ENCODE peak calls at places on chromosomes 13 and 19, in eight cellular contexts. K, G, E, Y, P, L, R and V are unnamed samples.

GRCh38 chr13:28820099-28821051 is at the start of gene MTUS2:
- DNase-seq in Y (peak; percentile 29), R (peak; percentile 55), L (no peak), P (peak; percentile 7), E (peak; percentile 62), G (no peak), K (peak; percentile 85), V (peak; percentile 57)

GRCh38 chr19:16585808-16586476 is 13.7 kb upstream of the SLC35E1 start:
- DNase-seq in K (no peak), G (no peak), P (no peak), Y (peak; percentile 87), L (no peak), E (no peak), R (peak; percentile 39), V (peak; percentile 81)

GRCh38 chr19:9854282-9854846 is 19.2 kb downstream of the PIN1 start:
- DNase-seq in R (no peak), E (no peak), K (no peak), Y (no peak), P (no peak), L (no peak), G (no peak), V (no peak)

GRCh38 chr19:16470541-16470910 is 1.2 kb downstream of the EPS15L1 start:
- DNase-seq in G (no peak), Y (no peak), E (no peak), K (no peak), R (no peak), P (no peak), L (no peak), V (no peak)

GRCh38 chr13:67518785-67519184 is 288.6 kb upstream of the PCDH9 start:
- DNase-seq in R (no peak), E (no peak), Y (no peak), K (peak; percentile 57), P (no peak), G (peak; percentile 41), L (no peak), V (no peak)

GRCh38 chr13:93559718-93560117 is 333.1 kb downstream of the GPC6 start:
- DNase-seq in P (peak; percentile 0), Y (no peak), R (no peak), L (peak; percentile 70), G (peak; percentile 89), K (no peak), E (no peak), V (no peak)

GRCh38 chr13:49512578-49512977 is 16.8 kb downstream of the PHF11 start:
- DNase-seq in L (no peak), E (no peak), K (no peak), G (no peak), R (no peak), P (no peak), Y (no peak), V (no peak)

GRCh38 chr13:60397693-60398437 is 845 bp downstream of the TDRD3 start:
- DNase-seq in P (peak; percentile 10), Y (peak; percentile 81), G (peak; percentile 80), L (no peak), R (peak; percentile 93), E (peak; percentile 88), K (peak; percentile 75), V (peak; percentile 63)

GRCh38 chr13:21077360-21078353 is 16.3 kb upstream of the LATS2 start:
- DNase-seq in R (peak; percentile 71), E (no peak), G (no peak), Y (no peak), P (no peak), K (no peak), L (no peak), V (no peak)

GRCh38 chr13:21075303-21076264 is 14.2 kb upstream of the LATS2 start:
- DNase-seq in Y (peak; percentile 36), L (no peak), K (peak; percentile 76), E (peak; percentile 72), R (peak; percentile 91), G (peak; percentile 49), P (peak; percentile 29), V (peak; percentile 65)

GRCh38 chr13:21071894-21072293 is 10.5 kb upstream of the LATS2 start:
- DNase-seq in K (no peak), E (no peak), P (no peak), G (no peak), L (no peak), R (no peak), Y (no peak), V (no peak)

GRCh38 chr13:21076265-21076653 is 14.9 kb upstream of the LATS2 start:
- DNase-seq in K (peak; percentile 53), E (no peak), Y (no peak), L (no peak), P (no peak), R (no peak), G (no peak), V (peak; percentile 43)

GRCh38 chr13:21074601-21075302 is 13.4 kb upstream of the LATS2 start:
- DNase-seq in E (no peak), K (no peak), P (no peak), L (no peak), Y (no peak), G (peak; percentile 20), R (no peak), V (peak; percentile 40)
- TF ChIP-seq CTCF in E (no peak), K (no peak), P (no peak), L (no peak), Y (no peak), G (no peak), R (no peak), V (no peak)

GRCh38 chr19:39679791-39680168 is 24.1 kb downstream of the LGALS16 start:
- DNase-seq in Y (peak; percentile 49), E (no peak), L (no peak), G (no peak), K (no peak), R (no peak), P (no peak), V (peak; percentile 17)

GRCh38 chr19:39676004-39676403 is 20.3 kb downstream of the LGALS16 start:
- DNase-seq in Y (peak; percentile 59), G (no peak), R (no peak), K (no peak), L (no peak), P (no peak), E (no peak), V (peak; percentile 39)

GRCh38 chr19:39680593-39680992 is 23.7 kb upstream of the LGALS14 start:
- DNase-seq in E (no peak), R (no peak), K (no peak), L (no peak), G (no peak), Y (no peak), P (no peak), V (no peak)

GRCh38 chr19:39679056-39679790 is 23.5 kb downstream of the LGALS16 start:
- DNase-seq in E (no peak), P (no peak), K (no peak), Y (peak; percentile 68), L (no peak), G (no peak), R (no peak), V (peak; percentile 58)

DNA sequence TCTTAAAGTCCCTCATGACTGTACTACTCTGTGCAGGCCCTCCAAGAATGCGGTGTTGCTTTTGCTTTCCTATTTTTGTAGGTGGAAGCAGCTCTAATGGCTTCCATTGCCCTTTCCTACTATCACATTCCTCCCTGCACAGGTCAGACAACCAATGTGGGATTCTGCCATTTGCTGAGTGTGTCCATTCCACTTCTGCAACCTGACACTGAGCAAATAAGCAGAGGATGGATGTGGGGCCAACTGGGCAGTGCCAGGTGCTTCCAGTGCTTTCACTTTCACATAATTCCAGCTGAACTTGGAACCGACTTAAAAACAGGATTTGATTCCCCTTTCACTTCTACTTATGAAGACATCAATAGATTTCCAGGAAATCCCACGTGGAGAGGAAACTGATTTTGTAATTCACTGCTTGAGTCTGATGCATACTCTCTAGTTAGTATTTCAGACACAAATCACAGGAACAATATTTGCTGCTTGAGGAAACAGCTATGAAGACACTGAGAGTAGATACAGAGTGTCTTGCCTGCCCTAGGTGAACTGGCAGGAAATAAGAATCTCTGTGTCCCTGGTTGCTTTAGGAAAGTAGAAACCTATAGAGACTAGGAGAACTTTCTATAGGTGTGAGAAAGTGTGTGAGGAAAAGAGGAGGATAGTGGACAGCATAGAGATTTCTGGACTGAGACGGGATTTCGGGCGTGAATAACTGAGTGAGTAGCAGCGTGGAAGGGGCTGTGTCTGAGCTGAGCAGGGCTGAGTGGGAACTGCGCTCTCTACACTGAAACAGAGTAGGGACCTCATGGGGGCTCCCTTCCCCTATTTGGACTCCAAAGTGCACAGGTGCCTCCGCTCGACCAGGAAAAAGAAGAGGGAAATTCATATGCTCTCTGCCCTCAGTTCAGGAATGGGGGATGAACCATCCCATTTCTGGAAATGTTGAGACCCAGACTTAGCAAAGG is 22.5 kb downstream of the LGALS16 start:
- DNase-seq in L (no peak), Y (no peak), K (no peak), G (no peak), R (no peak), P (peak; percentile 69), E (no peak), V (no peak)
- TF ChIP-seq CTCF in L (no peak), Y (no peak), K (no peak), G (no peak), R (no peak), P (no peak), E (no peak), V (no peak)

GRCh38 chr13:53197424-53197823 is 168.8 kb downstream of the OLFM4 start:
- DNase-seq in Y (no peak), R (no peak), G (no peak), K (no peak), L (no peak), E (no peak), P (no peak), V (no peak)

GRCh38 chr13:53200498-53201453 is 172.2 kb downstream of the OLFM4 start:
- DNase-seq in P (no peak), Y (peak; percentile 4), G (no peak), E (peak; percentile 69), K (peak; percentile 92), R (peak; percentile 78), L (no peak), V (peak; percentile 37)

GRCh38 chr13:53198699-53199098 is 170.1 kb downstream of the OLFM4 start:
- DNase-seq in K (no peak), R (no peak), E (no peak), P (no peak), L (no peak), Y (no peak), G (no peak), V (no peak)

GRCh38 chr13:53200075-53200474 is 171.5 kb downstream of the OLFM4 start:
- DNase-seq in E (no peak), G (no peak), R (peak; percentile 65), L (no peak), K (peak; percentile 2), P (no peak), Y (peak; percentile 1), V (no peak)

GRCh38 chr13:53198017-53198416 is 169.4 kb downstream of the OLFM4 start:
- DNase-seq in G (no peak), E (no peak), R (no peak), Y (no peak), P (no peak), K (peak; percentile 46), L (no peak), V (no peak)
- TF ChIP-seq CTCF in G (no peak), E (no peak), R (no peak), Y (no peak), P (no peak), K (peak; percentile 35), L (no peak), V (no peak)

GRCh38 chr19:39412867-39413268 is 399 bp downstream of the PLEKHG2 start:
- DNase-seq in L (no peak), Y (no peak), P (no peak), E (no peak), G (no peak), K (peak; percentile 66), R (no peak), V (no peak)

GRCh38 chr19:39412100-39412866 is at the start of gene PLEKHG2:
- DNase-seq in L (peak; percentile 98), K (peak; percentile 100), G (peak; percentile 100), E (peak; percentile 96), Y (peak; percentile 99), R (peak; percentile 95), P (peak; percentile 99), V (peak; percentile 98)

GRCh38 chr19:39413269-39413902 is 917 bp downstream of the PLEKHG2 start:
- DNase-seq in K (peak; percentile 74), G (peak; percentile 63), L (no peak), R (peak; percentile 86), P (peak; percentile 58), Y (peak; percentile 73), E (peak; percentile 80), V (peak; percentile 66)

GRCh38 chr19:39415111-39416046 is 2.9 kb downstream of the PLEKHG2 start:
- DNase-seq in E (no peak), R (no peak), Y (no peak), G (no peak), P (no peak), L (no peak), K (peak; percentile 64), V (peak; percentile 23)

GRCh38 chr19:39413903-39414608 is 1.6 kb downstream of the PLEKHG2 start:
- DNase-seq in Y (no peak), G (no peak), E (peak; percentile 71), K (peak; percentile 49), L (no peak), P (peak; percentile 60), R (no peak), V (no peak)
- TF ChIP-seq CTCF in Y (peak; percentile 36), G (peak; percentile 42), E (peak; percentile 22), K (peak; percentile 29), L (peak; percentile 15), P (peak; percentile 23), R (no peak), V (peak; percentile 15)